ENCODE peak calls at places on chromosomes 13 and 19, in nine cellular contexts. J, S, F, Q, C, K, U, A and V are unnamed samples.

GRCh38 chr19:18119243-18120105 is 21.9 kb downstream of the MAST3 start:
- DNase-seq in A (no peak), S (no peak), K (no peak), J (peak), C (no peak), U (no peak), Q (no peak), F (no peak), V (no peak)

GRCh38 chr13:27401210-27401609 is 23.2 kb upstream of the GTF3A start:
- DNase-seq in C (no peak), F (peak), S (no peak), Q (no peak), A (no peak), K (peak), J (no peak), U (peak), V (peak)

GRCh38 chr13:43397110-43397509 is 373.7 kb downstream of the DNAJC15 start:
- DNase-seq in A (no peak), Q (no peak), F (no peak), U (peak), J (no peak), C (no peak), S (peak), K (no peak), V (no peak)

GRCh38 chr13:92896842-92897241 is 329.8 kb upstream of the GPC6 start:
- DNase-seq in S (no peak), J (no peak), Q (no peak), C (peak), U (no peak), F (no peak), A (no peak), K (peak), V (no peak)

GRCh38 chr19:49635530-49636229 is 4.3 kb downstream of the RRAS start:
- DNase-seq in U (peak), Q (no peak), A (no peak), S (no peak), J (no peak), F (no peak), C (peak), K (no peak), V (no peak)

GRCh38 chr19:4327252-4327876 is 11.3 kb downstream of the STAP2 start:
- DNase-seq in J (peak), Q (no peak), U (peak), S (no peak), C (peak), K (peak), F (peak), A (peak), V (peak)

GRCh38 chr13:114021464-114022308 is 47.8 kb upstream of the C13orf46 start:
- DNase-seq in K (no peak), A (no peak), U (no peak), C (no peak), Q (no peak), S (no peak), F (no peak), J (no peak), V (no peak)

GRCh38 chr19:6709549-6709948 is 10.9 kb downstream of the C3 start:
- DNase-seq in C (no peak), U (no peak), F (no peak), A (no peak), K (no peak), J (no peak), S (no peak), Q (no peak), V (no peak)

GRCh38 chr19:1952635-1953034 is 11.7 kb downstream of the CSNK1G2 start:
- DNase-seq in C (no peak), K (no peak), A (no peak), J (no peak), U (no peak), F (no peak), Q (no peak), S (no peak), V (no peak)

GRCh38 chr13:50915562-50915961 is 6.0 kb downstream of the RNASEH2B start:
- DNase-seq in Q (no peak), C (no peak), A (no peak), J (no peak), U (no peak), K (no peak), S (no peak), F (no peak), V (no peak)

GRCh38 chr19:15417699-15418098 is 1.1 kb downstream of the AKAP8L start:
- DNase-seq in U (peak), S (no peak), Q (peak), K (no peak), C (peak), F (no peak), A (no peak), J (no peak), V (no peak)

GRCh38 chr13:110944121-110944967 is 29.5 kb upstream of the ANKRD10 start:
- DNase-seq in U (peak), K (peak), J (no peak), F (no peak), Q (no peak), S (peak), A (peak), C (peak), V (peak)

GRCh38 chr19:7188682-7189629 is 105.3 kb downstream of the INSR start:
- DNase-seq in U (no peak), K (no peak), J (no peak), C (no peak), S (no peak), F (no peak), A (no peak), Q (no peak), V (no peak)

GRCh38 chr13:44221657-44222056 is 152.0 kb upstream of the SERP2 start:
- DNase-seq in C (peak), F (no peak), J (no peak), U (no peak), Q (no peak), K (no peak), A (no peak), S (no peak), V (no peak)

GRCh38 chr13:79525458-79525857 is 44.5 kb downstream of the NDFIP2 start:
- DNase-seq in S (no peak), C (peak), K (no peak), Q (no peak), J (no peak), U (peak), A (no peak), F (no peak), V (no peak)

GRCh38 chr13:47215741-47216140 is 318.9 kb upstream of the HTR2A start:
- DNase-seq in K (no peak), C (peak), J (no peak), A (no peak), Q (no peak), U (peak), S (peak), F (no peak), V (peak)

GRCh38 chr13:28204043-28204442 is 65.7 kb downstream of the PAN3 start:
- DNase-seq in U (no peak), C (no peak), K (no peak), Q (no peak), A (no peak), S (no peak), F (no peak), J (no peak), V (no peak)

GRCh38 chr13:46913757-46914156 is 16.9 kb upstream of the HTR2A start:
- DNase-seq in C (no peak), S (no peak), U (no peak), J (no peak), K (no peak), Q (no peak), F (no peak), A (no peak), V (no peak)

GRCh38 chr13:33090755-33091454 is 74.7 kb downstream of the KL start:
- DNase-seq in C (no peak), S (no peak), Q (no peak), J (no peak), K (no peak), F (no peak), A (no peak), U (no peak), V (no peak)

GRCh38 chr13:26025771-26026170 is 26.0 kb downstream of the SHISA2 start:
- DNase-seq in U (no peak), C (no peak), J (no peak), K (no peak), A (no peak), F (no peak), S (no peak), Q (no peak), V (no peak)

GRCh38 chr19:19217110-19217509 is 5.4 kb downstream of the NCAN start:
- DNase-seq in Q (peak), S (no peak), C (peak), A (no peak), F (no peak), J (no peak), U (peak), K (no peak), V (no peak)

GRCh38 chr13:19085876-19086275 is 95.7 kb downstream of the TUBA3C start:
- DNase-seq in U (no peak), J (no peak), F (no peak), K (no peak), S (no peak), A (no peak), Q (no peak), C (no peak), V (no peak)

GRCh38 chr19:1747285-1748114 is 5.8 kb upstream of the ONECUT3 start:
- DNase-seq in F (no peak), C (peak), K (peak), S (peak), U (peak), Q (no peak), A (no peak), J (peak), V (peak)

GRCh38 chr13:63381078-63381859 is 1965.6 kb upstream of the PCDH20 start:
- DNase-seq in F (no peak), J (no peak), A (no peak), U (peak), K (no peak), S (no peak), Q (no peak), C (peak), V (no peak)

GRCh38 chr13:80361883-80362327 is 21.0 kb upstream of the SPRY2 start:
- DNase-seq in Q (no peak), A (no peak), F (no peak), K (peak), S (no peak), C (no peak), U (peak), J (no peak), V (peak)

GRCh38 chr19:13262450-13262849 is 112.2 kb downstream of the IER2 start:
- DNase-seq in F (no peak), K (peak), Q (no peak), S (peak), C (peak), J (no peak), U (peak), A (no peak), V (no peak)

GRCh38 chr13:88802886-88803285 is 1131.7 kb downstream of the SLITRK5 start:
- DNase-seq in F (no peak), K (no peak), A (no peak), U (no peak), J (no peak), Q (no peak), C (no peak), S (no peak), V (no peak)

GRCh38 chr19:1847684-1848398 is 442 bp downstream of the REXO1 start:
- DNase-seq in F (no peak), S (no peak), A (no peak), C (peak), J (no peak), K (peak), Q (no peak), U (peak), V (peak)